ENCODE peak calls at places on chromosomes 1 and 21, in six cellular contexts. One of them, this sample, is unnamed.

GRCh38 chr1:72891976-72892375 is 609.6 kb upstream of the NEGR1 start:
- DNase-seq in K562: no peak
- DNase-seq in endothelial cell of umbilical vein: no peak
- DNase-seq in A549: no peak
- DNase-seq in GM12878: no peak
- DNase-seq in HepG2: no peak
- DNase-seq in this sample: no peak

GRCh38 chr1:185720633-185721272 is 13.4 kb upstream of the HMCN1 start:
- DNase-seq in HepG2: peak
- DNase-seq in K562: no peak
- DNase-seq in A549: no peak
- DNase-seq in GM12878: no peak
- DNase-seq in endothelial cell of umbilical vein: peak
- DNase-seq in this sample: peak

GRCh38 chr1:42970143-42970542 is 11.5 kb upstream of the SLC2A1 start:
- DNase-seq in GM12878: no peak
- DNase-seq in A549: no peak
- DNase-seq in endothelial cell of umbilical vein: no peak
- DNase-seq in K562: no peak
- DNase-seq in HepG2: no peak
- DNase-seq in this sample: no peak

GRCh38 chr1:193479187-193479586 is 292.8 kb upstream of the B3GALT2 start:
- DNase-seq in HepG2: no peak
- DNase-seq in endothelial cell of umbilical vein: no peak
- DNase-seq in GM12878: peak
- DNase-seq in K562: no peak
- DNase-seq in A549: no peak
- DNase-seq in this sample: peak

GRCh38 chr1:223338811-223339746 is 24.9 kb downstream of the SUSD4 start:
- DNase-seq in K562: no peak
- DNase-seq in HepG2: no peak
- DNase-seq in A549: no peak
- DNase-seq in GM12878: no peak
- DNase-seq in endothelial cell of umbilical vein: no peak
- DNase-seq in this sample: no peak

GRCh38 chr1:940121-941026 is 16.7 kb downstream of the SAMD11 start:
- DNase-seq in GM12878: no peak
- DNase-seq in HepG2: peak
- DNase-seq in K562: peak
- DNase-seq in endothelial cell of umbilical vein: peak
- DNase-seq in A549: no peak
- DNase-seq in this sample: peak

GRCh38 chr1:108951242-108951641 is 12.0 kb downstream of the CLCC1 start:
- DNase-seq in endothelial cell of umbilical vein: no peak
- DNase-seq in A549: no peak
- DNase-seq in HepG2: no peak
- DNase-seq in K562: no peak
- DNase-seq in GM12878: no peak
- DNase-seq in this sample: no peak

GRCh38 chr1:116538527-116538926 is 32.3 kb downstream of the CD58 start:
- DNase-seq in K562: no peak
- DNase-seq in GM12878: no peak
- DNase-seq in A549: peak
- DNase-seq in HepG2: peak
- DNase-seq in endothelial cell of umbilical vein: no peak
- DNase-seq in this sample: no peak

GRCh38 chr1:206898089-206898908 is 1.1 kb downstream of the IL24 start:
- DNase-seq in GM12878: no peak
- DNase-seq in HepG2: no peak
- DNase-seq in K562: no peak
- DNase-seq in A549: no peak
- DNase-seq in endothelial cell of umbilical vein: no peak
- DNase-seq in this sample: no peak

GRCh38 chr1:68201546-68202238 is 30.6 kb downstream of the WLS start:
- DNase-seq in GM12878: no peak
- DNase-seq in K562: no peak
- DNase-seq in A549: no peak
- DNase-seq in endothelial cell of umbilical vein: no peak
- DNase-seq in HepG2: no peak
- DNase-seq in this sample: no peak

GRCh38 chr1:11069233-11069950 is 9.6 kb upstream of the SRM start:
- DNase-seq in K562: no peak
- DNase-seq in A549: no peak
- DNase-seq in HepG2: no peak
- DNase-seq in endothelial cell of umbilical vein: no peak
- DNase-seq in GM12878: no peak
- DNase-seq in this sample: peak

GRCh38 chr1:206898909-206899431 is 1.7 kb downstream of the IL24 start:
- DNase-seq in K562: no peak
- DNase-seq in HepG2: no peak
- DNase-seq in endothelial cell of umbilical vein: no peak
- DNase-seq in A549: no peak
- DNase-seq in GM12878: no peak
- DNase-seq in this sample: no peak

DNA sequence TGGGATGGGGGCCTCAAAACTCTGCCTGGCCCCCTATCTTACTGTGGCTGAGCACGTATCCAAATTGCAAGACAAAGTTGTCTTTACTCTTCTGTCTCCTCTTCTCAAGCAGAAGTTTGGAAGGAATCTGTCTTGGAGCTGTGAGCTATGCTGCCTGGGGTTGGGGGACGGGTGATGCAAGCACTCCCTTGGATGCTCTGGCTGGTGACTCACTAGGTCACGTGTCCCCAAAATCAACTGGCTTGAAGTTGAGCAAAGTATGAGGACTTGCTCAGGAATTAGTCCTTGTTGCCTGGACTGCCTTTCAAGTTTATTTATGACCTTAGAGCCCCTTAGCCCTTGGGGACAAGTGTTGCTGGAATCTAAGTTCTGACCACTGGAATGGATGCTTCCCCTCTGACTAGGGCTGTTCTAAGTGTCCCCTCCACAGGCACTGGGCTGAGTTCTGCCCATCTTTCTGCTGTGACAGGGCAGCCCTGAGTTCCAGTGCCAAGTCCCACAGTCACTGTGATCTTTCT is 269.5 kb downstream of the HHAT start:
- DNase-seq in K562: no peak
- DNase-seq in endothelial cell of umbilical vein: no peak
- DNase-seq in HepG2: peak
- DNase-seq in GM12878: no peak
- DNase-seq in A549: peak
- DNase-seq in this sample: peak
- TF ChIP-seq MYC in K562: no peak
- TF ChIP-seq MYC in endothelial cell of umbilical vein: no peak
- TF ChIP-seq MYC in HepG2: no peak
- TF ChIP-seq MYC in GM12878: no peak
- TF ChIP-seq MYC in A549: no peak
- TF ChIP-seq MYC in this sample: no peak

DNA sequence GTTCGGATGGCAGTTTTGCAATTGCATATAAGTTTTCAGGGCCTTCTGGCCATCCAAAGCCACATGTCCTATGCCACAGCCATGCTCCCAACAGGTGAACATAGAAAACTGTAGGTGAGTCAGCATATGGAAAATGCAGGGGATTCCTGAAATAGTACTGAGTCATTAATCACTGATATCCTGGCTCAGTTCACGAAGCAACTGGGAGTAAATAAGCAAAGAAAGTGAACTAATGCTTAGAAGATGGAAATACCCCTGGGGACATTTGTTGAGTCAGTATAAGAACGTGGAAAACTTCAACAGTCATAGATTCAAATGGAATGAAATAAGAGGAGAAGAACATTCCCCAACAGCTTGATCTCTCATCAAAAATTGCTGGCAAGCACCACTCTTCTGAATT is 148.9 kb upstream of the RUNX1 start:
- DNase-seq in endothelial cell of umbilical vein: peak
- DNase-seq in K562: no peak
- DNase-seq in HepG2: no peak
- DNase-seq in A549: peak
- DNase-seq in GM12878: no peak
- DNase-seq in this sample: no peak
- TF ChIP-seq MAX in endothelial cell of umbilical vein: no peak
- TF ChIP-seq MAX in K562: no peak
- TF ChIP-seq MAX in HepG2: no peak
- TF ChIP-seq MAX in A549: peak
- TF ChIP-seq MAX in GM12878: no peak
- TF ChIP-seq MAX in this sample: no peak

GRCh38 chr1:167905182-167905581 is 8.8 kb downstream of the ADCY10 start:
- DNase-seq in A549: no peak
- DNase-seq in endothelial cell of umbilical vein: peak
- DNase-seq in GM12878: no peak
- DNase-seq in K562: no peak
- DNase-seq in HepG2: peak
- DNase-seq in this sample: peak

GRCh38 chr1:167904641-167905040 is 9.3 kb downstream of the ADCY10 start:
- DNase-seq in K562: peak
- DNase-seq in HepG2: no peak
- DNase-seq in A549: no peak
- DNase-seq in endothelial cell of umbilical vein: peak
- DNase-seq in GM12878: no peak
- DNase-seq in this sample: peak

GRCh38 chr1:167900907-167901306 is 13.0 kb downstream of the ADCY10 start:
- DNase-seq in endothelial cell of umbilical vein: no peak
- DNase-seq in HepG2: no peak
- DNase-seq in GM12878: no peak
- DNase-seq in K562: no peak
- DNase-seq in A549: no peak
- DNase-seq in this sample: no peak

GRCh38 chr1:167909691-167910180 is 4.2 kb downstream of the ADCY10 start:
- DNase-seq in HepG2: no peak
- DNase-seq in endothelial cell of umbilical vein: no peak
- DNase-seq in K562: no peak
- DNase-seq in A549: no peak
- DNase-seq in GM12878: no peak
- DNase-seq in this sample: peak

GRCh38 chr1:167905671-167906070 is 8.3 kb downstream of the ADCY10 start:
- DNase-seq in GM12878: no peak
- DNase-seq in HepG2: no peak
- DNase-seq in K562: no peak
- DNase-seq in endothelial cell of umbilical vein: peak
- DNase-seq in A549: no peak
- DNase-seq in this sample: peak
- TF ChIP-seq MYC in GM12878: no peak
- TF ChIP-seq MYC in HepG2: no peak
- TF ChIP-seq MYC in K562: no peak
- TF ChIP-seq MYC in endothelial cell of umbilical vein: no peak
- TF ChIP-seq MYC in A549: no peak
- TF ChIP-seq MYC in this sample: no peak

DNA sequence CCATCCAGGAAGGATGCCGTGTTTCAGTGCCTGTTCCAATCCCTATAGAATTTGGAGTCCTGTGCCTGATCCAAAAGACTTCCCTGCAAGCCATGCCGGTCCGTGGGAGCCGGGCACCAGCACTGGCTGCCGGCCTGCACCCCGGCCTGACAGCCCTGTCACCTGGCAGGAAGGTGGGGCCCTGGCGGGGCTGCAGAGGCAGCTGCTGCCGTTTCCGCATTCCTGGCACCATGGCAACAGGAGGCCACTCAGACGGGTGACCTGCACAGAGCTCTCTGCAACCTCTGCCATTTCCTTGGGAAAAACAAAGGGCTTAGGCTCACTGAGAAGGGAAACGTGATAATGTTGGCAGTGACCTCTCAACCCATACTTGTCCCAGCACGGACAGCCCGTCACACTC is 63.2 kb upstream of the TMEM51 start:
- DNase-seq in K562: no peak
- DNase-seq in GM12878: no peak
- DNase-seq in A549: no peak
- DNase-seq in HepG2: peak
- DNase-seq in endothelial cell of umbilical vein: peak
- DNase-seq in this sample: no peak
- TF ChIP-seq MAX in K562: no peak
- TF ChIP-seq MAX in GM12878: no peak
- TF ChIP-seq MAX in A549: no peak
- TF ChIP-seq MAX in HepG2: peak
- TF ChIP-seq MAX in endothelial cell of umbilical vein: no peak
- TF ChIP-seq MAX in this sample: no peak

DNA sequence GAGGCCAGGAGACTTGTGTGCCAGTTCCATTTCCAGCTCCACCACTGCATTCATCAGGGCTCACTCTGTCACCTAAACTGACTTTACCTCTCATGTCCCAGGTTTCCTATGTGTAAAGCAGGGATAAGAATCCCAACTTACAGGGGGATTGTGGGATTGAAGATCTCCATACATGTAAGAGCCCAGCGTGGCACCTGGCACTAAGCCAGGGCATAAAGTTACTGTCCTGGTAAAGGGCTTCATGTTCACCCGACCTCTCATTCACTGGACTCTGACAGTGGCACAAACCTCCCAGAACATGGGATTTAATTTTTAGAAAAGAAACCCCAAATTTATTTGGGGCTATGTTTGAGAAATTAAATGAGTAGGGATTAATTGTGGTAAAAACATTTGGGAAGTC is 8.9 kb upstream of the IGFN1 start:
- DNase-seq in A549: no peak
- DNase-seq in endothelial cell of umbilical vein: no peak
- DNase-seq in GM12878: no peak
- DNase-seq in HepG2: no peak
- DNase-seq in K562: no peak
- DNase-seq in this sample: no peak
- TF ChIP-seq MYC in A549: no peak
- TF ChIP-seq MYC in endothelial cell of umbilical vein: no peak
- TF ChIP-seq MYC in GM12878: no peak
- TF ChIP-seq MYC in HepG2: no peak
- TF ChIP-seq MYC in K562: no peak
- TF ChIP-seq MYC in this sample: no peak

DNA sequence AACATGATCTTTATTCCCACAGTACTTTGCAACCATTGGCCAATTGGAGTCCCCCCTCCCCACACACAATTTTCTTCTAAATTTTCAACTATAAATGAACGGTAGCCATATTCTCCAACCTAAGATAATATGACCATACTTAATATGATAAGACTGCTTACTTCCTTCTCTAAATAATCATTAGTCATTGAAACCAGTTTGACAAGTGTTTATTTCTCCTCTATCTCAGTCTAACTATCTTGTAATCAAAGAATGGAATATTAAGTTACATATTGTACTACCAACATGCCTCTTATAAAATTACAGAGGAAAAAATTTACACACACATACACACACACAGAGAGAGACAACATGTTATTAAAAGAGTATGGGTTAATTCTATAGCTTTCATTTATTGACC is 567.4 kb upstream of the TMPRSS15 start:
- DNase-seq in K562: no peak
- DNase-seq in GM12878: no peak
- DNase-seq in HepG2: no peak
- DNase-seq in A549: no peak
- DNase-seq in endothelial cell of umbilical vein: no peak
- DNase-seq in this sample: no peak
- TF ChIP-seq MAX in K562: no peak
- TF ChIP-seq MAX in GM12878: no peak
- TF ChIP-seq MAX in HepG2: no peak
- TF ChIP-seq MAX in A549: no peak
- TF ChIP-seq MAX in endothelial cell of umbilical vein: no peak
- TF ChIP-seq MAX in this sample: no peak

This sample was measured in NB4.